ENCODE peak calls at places on chromosomes 1 and 21, in five cellular contexts. T is endothelial cell of umbilical vein, M is cardiac fibroblast, N is GM10248, B is endothelial cell. Z is an unnamed sample.

GRCh38 chr1:244181867-244182266 is 130.8 kb downstream of the ZBTB18 start:
- DNase-seq in T (no peak), M (no peak), N (no peak), B (no peak), Z (no peak)

GRCh38 chr1:171310661-171311087 is 3.3 kb upstream of the FMO4 start:
- DNase-seq in T (no peak), M (peak), N (no peak), B (no peak), Z (no peak)

GRCh38 chr1:1348420-1349255 is 580 bp downstream of the DVL1 start:
- DNase-seq in T (peak), M (peak), N (no peak), B (no peak), Z (no peak)

GRCh38 chr1:20386682-20387081 is 96.0 kb downstream of the VWA5B1 start:
- DNase-seq in T (no peak), M (no peak), N (no peak), B (no peak), Z (no peak)

GRCh38 chr1:230712470-230712942 is 1.4 kb downstream of the AGT start:
- DNase-seq in T (no peak), M (no peak), N (no peak), B (no peak), Z (no peak)

GRCh38 chr1:151984313-151984956 is 9.2 kb downstream of the S100A10 start:
- DNase-seq in T (no peak), M (no peak), N (peak), B (no peak), Z (peak)

GRCh38 chr21:40466893-40467483 is 380.0 kb downstream of the DSCAM start:
- DNase-seq in T (no peak), M (peak), N (no peak), B (no peak), Z (no peak)

GRCh38 chr1:57337623-57338022 is 86.2 kb downstream of the DAB1 start:
- DNase-seq in T (no peak), M (no peak), N (no peak), B (no peak), Z (no peak)

GRCh38 chr1:228158151-228158571 is 7.4 kb upstream of the IBA57 start:
- DNase-seq in T (no peak), M (no peak), N (no peak), B (no peak), Z (no peak)

GRCh38 chr1:31429583-31429982 is 16.6 kb downstream of the SERINC2 start:
- DNase-seq in T (no peak), M (no peak), N (no peak), B (no peak), Z (no peak)

GRCh38 chr1:110572751-110573150 is 33.4 kb downstream of the KCNA2 start:
- DNase-seq in T (no peak), M (no peak), N (no peak), B (no peak), Z (no peak)

GRCh38 chr1:182615468-182616129 is 11.4 kb upstream of the RGS16 start:
- DNase-seq in T (peak), M (peak), N (no peak), B (no peak), Z (no peak)

GRCh38 chr1:230356190-230356589 is 69.9 kb downstream of the PGBD5 start:
- DNase-seq in T (no peak), M (no peak), N (no peak), B (no peak), Z (no peak)

GRCh38 chr1:65165269-65166002 is 17.4 kb downstream of the AK4 start:
- DNase-seq in T (no peak), M (no peak), N (no peak), B (no peak), Z (no peak)

GRCh38 chr21:32406405-32406804 is 6.1 kb upstream of the EVA1C start:
- DNase-seq in T (peak), M (peak), N (no peak), B (no peak), Z (no peak)

GRCh38 chr1:1024421-1025415 is 4.8 kb downstream of the AGRN start:
- DNase-seq in T (no peak), M (peak), N (no peak), B (no peak), Z (no peak)

GRCh38 chr1:14297356-14297755 is 301.1 kb upstream of the KAZN start:
- DNase-seq in T (no peak), M (no peak), N (no peak), B (no peak), Z (no peak)

GRCh38 chr1:230362949-230363348 is 63.2 kb downstream of the PGBD5 start:
- DNase-seq in T (no peak), M (no peak), N (no peak), B (no peak), Z (no peak)

GRCh38 chr1:5269901-5270300 is 615.5 kb downstream of the AJAP1 start:
- DNase-seq in T (no peak), M (no peak), N (no peak), B (no peak), Z (no peak)

GRCh38 chr1:73749996-73750395 is 448.0 kb downstream of the LRRIQ3 start:
- DNase-seq in T (no peak), M (no peak), N (no peak), B (no peak), Z (no peak)

GRCh38 chr1:38095337-38096030 is 48.9 kb upstream of the POU3F1 start:
- DNase-seq in T (no peak), M (no peak), N (no peak), B (no peak), Z (no peak)

GRCh38 chr1:161200992-161201827 is 957 bp upstream of the NDUFS2 start:
- DNase-seq in T (peak), M (peak), N (no peak), B (peak), Z (no peak)

GRCh38 chr1:65818966-65819365 is 26.3 kb downstream of the PDE4B start:
- DNase-seq in T (no peak), M (no peak), N (no peak), B (no peak), Z (no peak)

GRCh38 chr1:12654004-12654567 is 10.2 kb downstream of the AADACL4 start:
- DNase-seq in T (no peak), M (peak), N (no peak), B (no peak), Z (no peak)

GRCh38 chr1:43235451-43236121 is 34.2 kb upstream of the TMEM125 start:
- DNase-seq in T (no peak), M (no peak), N (no peak), B (no peak), Z (no peak)

GRCh38 chr1:224169876-224170275 is 13.2 kb upstream of the DEGS1 start:
- DNase-seq in T (no peak), M (no peak), N (no peak), B (no peak), Z (no peak)

GRCh38 chr1:205261946-205262668 is 34.4 kb downstream of the TMCC2 start:
- DNase-seq in T (peak), M (peak), N (no peak), B (peak), Z (no peak)

GRCh38 chr1:232322162-232322734 is 307.7 kb downstream of the SIPA1L2 start:
- DNase-seq in T (no peak), M (no peak), N (no peak), B (no peak), Z (no peak)

GRCh38 chr1:160085686-160086089 is 4.3 kb downstream of the KCNJ9 start:
- DNase-seq in T (peak), M (peak), N (peak), B (peak), Z (peak)

GRCh38 chr1:9410737-9411297 is 118.1 kb downstream of the SPSB1 start:
- DNase-seq in T (peak), M (peak), N (peak), B (no peak), Z (peak)

GRCh38 chr1:23007106-23007505 is 8.5 kb downstream of the TEX46 start:
- DNase-seq in T (no peak), M (no peak), N (no peak), B (no peak), Z (no peak)

GRCh38 chr1:12447301-12447700 is 170.7 kb downstream of the DHRS3 start:
- DNase-seq in T (no peak), M (peak), N (no peak), B (no peak), Z (no peak)

GRCh38 chr1:202623075-202623474 is 87.2 kb downstream of the SYT2 start:
- DNase-seq in T (no peak), M (peak), N (no peak), B (no peak), Z (no peak)

GRCh38 chr1:79614762-79615161 is 608.2 kb upstream of the ADGRL4 start:
- DNase-seq in T (peak), M (peak), N (no peak), B (no peak), Z (no peak)

GRCh38 chr1:71357708-71358107 is 276.9 kb upstream of the ZRANB2 start:
- DNase-seq in T (no peak), M (peak), N (no peak), B (no peak), Z (no peak)
- TF ChIP-seq CTCF in T (no peak), M (peak), N (no peak), B (no peak), Z (no peak)

GRCh38 chr1:53321366-53321765 is 6.5 kb downstream of the LRP8 start:
- DNase-seq in T (peak), M (no peak), N (no peak), B (peak), Z (no peak)
- TF ChIP-seq CTCF in T (peak), M (peak), N (no peak), B (no peak), Z (peak)

GRCh38 chr1:237938553-237938952 is 47.8 kb upstream of the ZP4 start:
- DNase-seq in T (no peak), M (no peak), N (no peak), B (no peak), Z (no peak)
- TF ChIP-seq CTCF in T (no peak), M (no peak), N (no peak), B (peak), Z (peak)

DNA sequence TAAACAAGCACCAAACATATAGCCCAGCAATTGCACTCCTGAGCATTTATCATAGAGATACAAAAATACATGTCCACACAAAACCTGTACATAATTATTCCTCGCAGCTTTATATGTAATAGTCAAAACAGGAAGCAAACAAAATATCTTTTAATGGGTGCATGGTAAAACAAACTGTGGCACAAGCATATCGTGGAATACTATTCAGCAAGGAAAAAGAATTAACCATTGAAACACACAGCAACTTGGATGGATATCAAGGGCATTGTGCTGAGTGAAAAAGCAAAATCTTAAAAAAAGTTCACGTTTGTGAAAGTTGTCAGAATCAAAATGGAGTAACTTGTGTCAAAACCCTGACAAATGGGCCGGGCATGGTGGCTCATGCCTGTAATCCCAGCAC is 12.4 kb downstream of the TNFRSF9 start:
- DNase-seq in T (no peak), M (no peak), N (no peak), B (no peak), Z (no peak)
- TF ChIP-seq CTCF in T (no peak), M (no peak), N (no peak), B (no peak), Z (no peak)

GRCh38 chr1:155094622-155094948 is 15.9 kb downstream of the EFNA3 start:
- DNase-seq in T (no peak), M (no peak), N (no peak), B (no peak), Z (no peak)
- TF ChIP-seq CTCF in T (no peak), M (no peak), N (no peak), B (no peak), Z (no peak)